ENCODE peak calls at places on chromosomes 6 and 20, in four cellular contexts. K is sigmoid colon, D is dorsolateral prefrontal cortex, X is hepatocyte. E is an unnamed sample.

GRCh38 chr6:133787859-133788505 is 100.9 kb upstream of the TCF21 start:
- DNase-seq in K (no peak), D (no peak), X (no peak), E (no peak)

GRCh38 chr20:56552911-56553629 is 20.0 kb downstream of the FAM209B start:
- DNase-seq in K (no peak), D (no peak), X (no peak), E (no peak)

GRCh38 chr20:22791877-22792525 is 207.6 kb upstream of the FOXA2 start:
- DNase-seq in K (no peak), D (no peak), X (no peak), E (no peak)

GRCh38 chr6:127186889-127187288 is 68.4 kb downstream of the RSPO3 start:
- DNase-seq in K (no peak), D (no peak), X (peak), E (peak)

GRCh38 chr6:70119218-70119835 is 183.6 kb downstream of the COL9A1 start:
- DNase-seq in K (no peak), D (no peak), X (peak), E (no peak)

GRCh38 chr6:150937126-150937906 is 71.8 kb downstream of the MTHFD1L start:
- DNase-seq in K (no peak), D (no peak), X (no peak), E (no peak)

GRCh38 chr6:36427781-36428345 is 14.8 kb downstream of the PXT1 start:
- DNase-seq in K (no peak), D (no peak), X (no peak), E (no peak)

GRCh38 chr6:87139236-87139635 is 16.1 kb upstream of the ZNF292 start:
- DNase-seq in K (no peak), D (no peak), X (peak), E (no peak)

GRCh38 chr6:165178056-165178455 is 131.3 kb downstream of the C6orf118 start:
- DNase-seq in K (no peak), D (no peak), X (no peak), E (no peak)

GRCh38 chr6:77502966-77503365 is 39.7 kb upstream of the HTR1B start:
- DNase-seq in K (no peak), D (no peak), X (no peak), E (no peak)

GRCh38 chr6:36657265-36657664 is 21.2 kb upstream of the CDKN1A start:
- DNase-seq in K (no peak), D (no peak), X (no peak), E (no peak)

GRCh38 chr6:147662639-147663038 is 154.1 kb downstream of the SAMD5 start:
- DNase-seq in K (no peak), D (no peak), X (no peak), E (no peak)

GRCh38 chr6:39416728-39417127 is 94.2 kb upstream of the KCNK16 start:
- DNase-seq in K (no peak), D (no peak), X (no peak), E (no peak)

GRCh38 chr20:4794846-4795245 is 73.1 kb downstream of the PRND start:
- DNase-seq in K (no peak), D (no peak), X (no peak), E (no peak)

GRCh38 chr20:3823881-3824280 is 3.5 kb downstream of the AP5S1 start:
- DNase-seq in K (no peak), D (no peak), X (no peak), E (no peak)

GRCh38 chr6:39074486-39074885 is 25.9 kb downstream of the GLP1R start:
- DNase-seq in K (peak), D (no peak), X (no peak), E (no peak)

GRCh38 chr6:144543006-144543871 is 258.1 kb downstream of the UTRN start:
- DNase-seq in K (no peak), D (no peak), X (no peak), E (no peak)

GRCh38 chr6:73640179-73640750 is 13.5 kb downstream of the SLC17A5 start:
- DNase-seq in K (no peak), D (no peak), X (no peak), E (no peak)

GRCh38 chr6:52020961-52021570 is 66.3 kb downstream of the PKHD1 start:
- DNase-seq in K (no peak), D (no peak), X (peak), E (no peak)

GRCh38 chr20:52031574-52032303 is 159.8 kb downstream of the ZFP64 start:
- DNase-seq in K (no peak), D (no peak), X (peak), E (no peak)

GRCh38 chr6:75209432-75209723 is 3.5 kb upstream of the COL12A1 start:
- DNase-seq in K (no peak), D (no peak), X (no peak), E (no peak)

GRCh38 chr6:158391276-158391675 is 79.0 kb downstream of the TULP4 start:
- DNase-seq in K (no peak), D (no peak), X (no peak), E (no peak)

GRCh38 chr6:43313813-43314212 is 5.2 kb upstream of the CRIP3 start:
- DNase-seq in K (no peak), D (no peak), X (no peak), E (no peak)

GRCh38 chr6:157786221-157786620 is 36.8 kb upstream of the SNX9 start:
- DNase-seq in K (no peak), D (no peak), X (no peak), E (no peak)

GRCh38 chr20:3934628-3935027 is 45.4 kb downstream of the PANK2 start:
- DNase-seq in K (no peak), D (no peak), X (no peak), E (no peak)

GRCh38 chr20:62165762-62166399 is 16.9 kb upstream of the MTG2 start:
- DNase-seq in K (no peak), D (no peak), X (no peak), E (no peak)
- H3K4me3 ChIP-seq in K (no peak), D (no peak), X (no peak), E (no peak)

GRCh38 chr6:113907107-113907506 is 50.0 kb downstream of the MARCKS start:
- DNase-seq in K (no peak), D (no peak), X (no peak), E (no peak)
- TF ChIP-seq CTCF in K (no peak), D (no peak), X (peak), E (no peak)

GRCh38 chr6:104955927-104956662 is 812 bp upstream of the LIN28B start:
- DNase-seq in K (no peak), D (no peak), X (peak), E (no peak)
- H3K27ac ChIP-seq in K (no peak), D (no peak), X (peak), E (no peak)

GRCh38 chr6:98845201-98846020 is 11.0 kb downstream of the POU3F2 start:
- DNase-seq in K (peak), D (peak), X (peak), E (no peak)

GRCh38 chr6:98847392-98847766 is 13.0 kb downstream of the POU3F2 start:
- DNase-seq in K (no peak), D (no peak), X (no peak), E (no peak)

GRCh38 chr6:98848539-98849210 is 14.3 kb downstream of the POU3F2 start:
- DNase-seq in K (no peak), D (no peak), X (no peak), E (no peak)

GRCh38 chr6:98846021-98846380 is 11.6 kb downstream of the POU3F2 start:
- DNase-seq in K (no peak), D (no peak), X (no peak), E (no peak)

GRCh38 chr6:98847767-98848538 is 13.6 kb downstream of the POU3F2 start:
- DNase-seq in K (peak), D (no peak), X (peak), E (no peak)
- H3K4me3 ChIP-seq in K (no peak), D (no peak), X (no peak), E (peak)

DNA sequence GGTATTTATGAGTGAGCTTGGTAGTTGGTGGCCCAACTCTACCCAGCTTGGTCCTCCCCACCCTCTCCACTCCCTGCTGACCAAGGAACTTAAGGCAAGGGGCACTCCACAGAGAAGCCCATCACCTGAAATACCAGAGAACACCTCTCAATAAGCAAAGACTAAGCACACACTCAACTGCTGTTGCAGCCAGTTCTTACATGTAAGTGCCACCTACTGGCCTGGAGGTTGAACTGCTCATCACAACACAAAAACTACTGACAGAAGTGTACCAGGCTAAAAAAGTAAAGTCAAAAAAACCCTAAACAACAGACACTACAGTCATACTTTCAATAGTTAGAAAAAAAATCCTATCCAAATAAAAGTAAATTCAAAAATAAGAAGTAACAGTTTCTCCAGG is 146.2 kb downstream of the FAM83B start:
- DNase-seq in K (no peak), D (no peak), X (no peak), E (no peak)
- TF ChIP-seq CTCF in K (no peak), D (no peak), X (peak), E (no peak)

GRCh38 chr6:162728706-162729105 is 932 bp downstream of the PACRG start:
- DNase-seq in K (no peak), D (no peak), X (no peak), E (no peak)
- H3K27ac ChIP-seq in K (peak), D (peak), X (no peak), E (peak)

GRCh38 chr6:108169801-108170606 is 4.2 kb downstream of the NR2E1 start:
- DNase-seq in K (no peak), D (no peak), X (no peak), E (no peak)
- H3K4me3 ChIP-seq in K (no peak), D (no peak), X (no peak), E (peak)

DNA sequence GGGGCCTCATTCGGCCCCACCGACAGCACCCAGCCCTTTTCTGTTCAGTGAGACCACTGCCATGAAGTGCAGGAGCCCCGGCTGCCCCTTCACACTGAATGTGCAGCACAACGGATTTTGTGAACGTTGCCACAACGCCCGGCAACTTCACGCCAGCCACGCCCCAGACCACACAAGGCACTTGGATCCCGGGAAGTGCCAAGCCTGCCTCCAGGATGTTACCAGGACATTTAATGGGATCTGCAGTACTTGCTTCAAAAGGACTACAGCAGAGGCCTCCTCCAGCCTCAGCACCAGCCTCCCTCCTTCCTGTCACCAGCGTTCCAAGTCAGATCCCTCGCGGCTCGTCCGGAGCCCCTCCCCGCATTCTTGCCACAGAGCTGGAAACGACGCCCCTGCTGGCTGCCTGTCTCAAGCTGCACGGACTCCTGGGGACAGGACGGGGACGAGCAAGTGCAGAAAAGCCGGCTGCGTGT is 11.8 kb downstream of the TNFAIP3 start:
- DNase-seq in K (peak), D (no peak), X (no peak), E (no peak)
- TF ChIP-seq CTCF in K (no peak), D (no peak), X (no peak), E (no peak)

E was measured in thoracic aorta.